ENCODE peak calls at places on chromosomes 12 and 14, in six cellular contexts. M, A, H, Y, F and T are unnamed samples.

GRCh38 chr12:121026274-121027045 is 10.2 kb upstream of the C12orf43 start:
- DNase-seq in H (no peak), F (no peak), M (peak), Y (no peak), A (no peak), T (no peak)

GRCh38 chr14:58298880-58299664 is 717 bp downstream of the ARID4A start:
- DNase-seq in M (peak), H (peak), Y (peak), A (peak), F (peak), T (peak)

GRCh38 chr12:115752913-115753726 is 524.4 kb downstream of the MED13L start:
- DNase-seq in A (peak), F (peak), Y (peak), M (peak), H (no peak), T (peak)

GRCh38 chr12:78245111-78245510 is 414.4 kb downstream of the NAV3 start:
- DNase-seq in F (no peak), M (no peak), Y (no peak), H (no peak), A (no peak), T (no peak)

GRCh38 chr14:28767851-28768548 is 1.4 kb downstream of the FOXG1 start:
- DNase-seq in F (peak), Y (no peak), M (peak), H (no peak), A (no peak), T (peak)

GRCh38 chr14:64518229-64518628 is 13.7 kb downstream of the ZBTB1 start:
- DNase-seq in H (no peak), F (no peak), Y (no peak), A (no peak), M (no peak), T (no peak)

GRCh38 chr14:59530349-59530748 is 46.0 kb downstream of the JKAMP start:
- DNase-seq in M (no peak), Y (no peak), H (no peak), A (no peak), F (no peak), T (no peak)

GRCh38 chr14:77022219-77022852 is 6.2 kb downstream of the IRF2BPL start:
- DNase-seq in Y (no peak), M (no peak), A (no peak), H (no peak), F (no peak), T (no peak)

GRCh38 chr12:81759215-81759991 is at the start of gene PPFIA2:
- DNase-seq in M (peak), Y (peak), H (peak), A (no peak), F (peak), T (peak)

GRCh38 chr14:36394593-36394992 is 74.2 kb upstream of the MBIP start:
- DNase-seq in A (no peak), F (no peak), Y (no peak), M (no peak), H (no peak), T (no peak)